ENCODE peak calls at places on chromosome 12, in six cellular contexts. T, Z, D, A, O and M are unnamed samples.

GRCh38 chr12:4821000-4821399 is 88.7 kb upstream of the KCNA1 start:
- DNase-seq in T (no peak), D (no peak), Z (no peak), A (no peak), O (no peak), M (no peak)

GRCh38 chr12:33529810-33530209 is 90.2 kb upstream of the SYT10 start:
- DNase-seq in D (no peak), T (no peak), Z (no peak), A (no peak), O (no peak), M (no peak)

GRCh38 chr12:104291867-104292524 is 11.5 kb upstream of the EID3 start:
- DNase-seq in O (no peak), Z (no peak), D (no peak), T (no peak), A (no peak), M (no peak)

GRCh38 chr12:14473707-14474287 is 93.9 kb downstream of the PLBD1 start:
- DNase-seq in T (no peak), D (no peak), O (peak), Z (peak), A (no peak), M (no peak)

GRCh38 chr12:49583361-49584094 is 15.6 kb upstream of the MCRS1 start:
- DNase-seq in A (no peak), Z (no peak), D (no peak), T (no peak), O (no peak), M (no peak)

GRCh38 chr12:45292486-45293195 is 76.7 kb downstream of the ANO6 start:
- DNase-seq in Z (no peak), O (no peak), A (no peak), D (peak), T (peak), M (no peak)

GRCh38 chr12:97960741-97961608 is 498.4 kb downstream of the RMST start:
- DNase-seq in T (no peak), Z (peak), A (peak), O (peak), D (no peak), M (no peak)

GRCh38 chr12:57138526-57139272 is 8.7 kb downstream of the LRP1-AS start:
- DNase-seq in O (peak), T (peak), Z (peak), D (peak), A (no peak), M (peak)

GRCh38 chr12:131438874-131439273 is 272.0 kb upstream of the SFSWAP start:
- DNase-seq in A (peak), T (no peak), O (peak), D (no peak), Z (peak), M (no peak)

GRCh38 chr12:96208346-96208745 is 14.2 kb downstream of the ELK3 start:
- DNase-seq in Z (no peak), T (no peak), O (no peak), D (no peak), A (no peak), M (no peak)

GRCh38 chr12:22856120-22856699 is 231.2 kb downstream of the ETNK1 start:
- DNase-seq in D (no peak), A (no peak), O (peak), T (no peak), Z (peak), M (no peak)

GRCh38 chr12:74945771-74946198 is 263.9 kb downstream of the KCNC2 start:
- DNase-seq in A (no peak), T (no peak), O (no peak), D (no peak), Z (no peak), M (no peak)

GRCh38 chr12:95836630-95837239 is 22.0 kb upstream of the SNRPF start:
- DNase-seq in A (no peak), T (no peak), Z (no peak), D (no peak), O (no peak), M (no peak)

GRCh38 chr12:6294533-6295186 is 15.8 kb upstream of the PLEKHG6 start:
- DNase-seq in T (peak), A (no peak), D (no peak), O (peak), Z (no peak), M (no peak)

GRCh38 chr12:88185988-88186387 is 43.9 kb downstream of the TMTC3 start:
- DNase-seq in A (no peak), Z (no peak), O (no peak), D (no peak), T (no peak), M (no peak)

GRCh38 chr12:6123258-6123657 is 1.2 kb downstream of the VWF start:
- DNase-seq in A (no peak), T (no peak), D (no peak), Z (no peak), O (no peak), M (no peak)

GRCh38 chr12:49673446-49674317 is 33.5 kb downstream of the FMNL3 start:
- DNase-seq in O (peak), T (peak), D (peak), A (peak), Z (peak), M (peak)

GRCh38 chr12:105409286-105409685 is 78.8 kb downstream of the C12orf75 start:
- DNase-seq in Z (no peak), A (no peak), T (no peak), D (no peak), O (no peak), M (no peak)

GRCh38 chr12:104164635-104165034 is 26.6 kb upstream of the NFYB start:
- DNase-seq in A (no peak), T (no peak), D (no peak), O (no peak), Z (no peak), M (no peak)

GRCh38 chr12:19440019-19440858 is 947 bp downstream of the AEBP2 start:
- DNase-seq in Z (peak), A (peak), O (peak), D (peak), T (peak), M (peak)

GRCh38 chr12:47097276-47097896 is 17.6 kb upstream of the AMIGO2 start:
- DNase-seq in T (no peak), D (no peak), A (no peak), O (no peak), Z (no peak), M (no peak)

GRCh38 chr12:8156845-8157244 is at the start of gene ZNF705A:
- DNase-seq in O (peak), D (no peak), T (no peak), A (no peak), Z (peak), M (no peak)

GRCh38 chr12:64461634-64462414 is 9.9 kb downstream of the TBK1 start:
- DNase-seq in T (no peak), D (no peak), Z (no peak), A (no peak), O (peak), M (no peak)

GRCh38 chr12:64088431-64089349 is 133.4 kb downstream of the KICS2 start:
- DNase-seq in A (peak), Z (peak), O (peak), D (peak), T (peak), M (no peak)

GRCh38 chr12:79618848-79619404 is 71.8 kb downstream of the PAWR start:
- DNase-seq in Z (no peak), T (no peak), D (no peak), A (no peak), O (no peak), M (no peak)

GRCh38 chr12:82325540-82326336 is 32.4 kb downstream of the CCDC59 start:
- DNase-seq in T (no peak), O (no peak), A (no peak), D (no peak), Z (no peak), M (no peak)

GRCh38 chr12:18971932-18972331 is 157.6 kb upstream of the PLEKHA5 start:
- DNase-seq in Z (no peak), D (no peak), O (no peak), A (no peak), T (no peak), M (no peak)

GRCh38 chr12:111488271-111488670 is 82.5 kb downstream of the SH2B3 start:
- DNase-seq in T (no peak), Z (no peak), O (no peak), D (no peak), A (no peak), M (no peak)

GRCh38 chr12:54197037-54197909 is 8.5 kb upstream of the SMUG1 start:
- DNase-seq in A (no peak), O (no peak), Z (peak), T (no peak), D (no peak), M (no peak)

GRCh38 chr12:77615331-77615730 is 215.4 kb upstream of the NAV3 start:
- DNase-seq in D (no peak), O (no peak), A (no peak), Z (peak), T (no peak), M (no peak)

GRCh38 chr12:68240079-68240478 is 13.3 kb downstream of the IL22 start:
- DNase-seq in T (no peak), A (no peak), D (no peak), O (no peak), Z (peak), M (no peak)

GRCh38 chr12:54489857-54490256 is 7.7 kb upstream of the NCKAP1L start:
- DNase-seq in A (no peak), D (no peak), Z (peak), O (no peak), T (no peak), M (no peak)

GRCh38 chr12:115451785-115452736 is 768.1 kb upstream of the TBX3 start:
- DNase-seq in D (no peak), T (no peak), A (peak), Z (peak), O (peak), M (no peak)

GRCh38 chr12:15423629-15424028 is 101.3 kb downstream of the PTPRO start:
- DNase-seq in T (no peak), O (no peak), A (no peak), D (no peak), Z (no peak), M (no peak)

GRCh38 chr12:6228535-6229223 is 28.5 kb downstream of the CD9 start:
- DNase-seq in Z (no peak), O (no peak), A (no peak), D (peak), T (peak), M (peak)

GRCh38 chr12:39230086-39230485 is 212.8 kb downstream of the KIF21A start:
- DNase-seq in D (no peak), T (no peak), O (no peak), A (no peak), Z (no peak), M (no peak)

GRCh38 chr12:98492580-98493140 is 22.7 kb upstream of the TMPO start:
- DNase-seq in Z (no peak), O (no peak), D (no peak), T (no peak), A (peak), M (no peak)

GRCh38 chr12:102959391-102959790 is 1.9 kb downstream of the ASCL1 start:
- DNase-seq in Z (no peak), D (no peak), T (no peak), O (no peak), A (no peak), M (no peak)

GRCh38 chr12:81340910-81341309 is 263.0 kb downstream of the ACSS3 start:
- DNase-seq in T (no peak), D (no peak), Z (no peak), O (no peak), A (no peak), M (no peak)

DNA sequence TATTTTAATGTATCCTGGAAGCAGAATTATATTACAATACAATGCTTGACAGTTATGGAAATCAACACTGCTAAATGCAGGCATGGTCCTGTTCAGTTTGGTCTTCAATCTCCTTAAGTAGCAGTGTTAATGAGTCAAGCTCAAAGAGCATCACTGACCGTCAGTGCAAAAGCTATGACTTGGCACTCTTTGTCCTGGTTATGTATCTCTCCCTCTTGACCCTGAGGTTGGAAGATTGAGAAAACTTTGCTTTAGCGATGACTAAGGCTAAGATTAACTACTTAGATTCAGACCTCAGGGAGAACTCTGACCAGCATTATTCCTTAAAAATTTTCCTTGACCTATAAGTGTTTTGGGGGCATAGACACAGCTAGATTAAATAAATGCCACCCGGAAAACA is 10.9 kb downstream of the CLEC7A start:
- DNase-seq in A (no peak), O (no peak), Z (no peak), T (no peak), D (no peak), M (no peak)
- TF ChIP-seq POLR2AphosphoS5 in A (no peak), O (no peak), Z (no peak), T (no peak), D (no peak), M (no peak)

GRCh38 chr12:94353130-94353529 is 106.5 kb downstream of the CEP83 start:
- DNase-seq in Z (no peak), T (no peak), O (no peak), D (no peak), A (no peak), M (no peak)
- TF ChIP-seq EP300 in Z (no peak), T (no peak), O (no peak), D (no peak), A (no peak), M (no peak)

GRCh38 chr12:120658286-120659150 is 18.1 kb downstream of the CABP1 start:
- DNase-seq in Z (no peak), D (no peak), A (no peak), O (no peak), T (no peak), M (no peak)
- TF ChIP-seq POLR2A in Z (no peak), D (no peak), A (no peak), O (no peak), T (no peak), M (no peak)

DNA sequence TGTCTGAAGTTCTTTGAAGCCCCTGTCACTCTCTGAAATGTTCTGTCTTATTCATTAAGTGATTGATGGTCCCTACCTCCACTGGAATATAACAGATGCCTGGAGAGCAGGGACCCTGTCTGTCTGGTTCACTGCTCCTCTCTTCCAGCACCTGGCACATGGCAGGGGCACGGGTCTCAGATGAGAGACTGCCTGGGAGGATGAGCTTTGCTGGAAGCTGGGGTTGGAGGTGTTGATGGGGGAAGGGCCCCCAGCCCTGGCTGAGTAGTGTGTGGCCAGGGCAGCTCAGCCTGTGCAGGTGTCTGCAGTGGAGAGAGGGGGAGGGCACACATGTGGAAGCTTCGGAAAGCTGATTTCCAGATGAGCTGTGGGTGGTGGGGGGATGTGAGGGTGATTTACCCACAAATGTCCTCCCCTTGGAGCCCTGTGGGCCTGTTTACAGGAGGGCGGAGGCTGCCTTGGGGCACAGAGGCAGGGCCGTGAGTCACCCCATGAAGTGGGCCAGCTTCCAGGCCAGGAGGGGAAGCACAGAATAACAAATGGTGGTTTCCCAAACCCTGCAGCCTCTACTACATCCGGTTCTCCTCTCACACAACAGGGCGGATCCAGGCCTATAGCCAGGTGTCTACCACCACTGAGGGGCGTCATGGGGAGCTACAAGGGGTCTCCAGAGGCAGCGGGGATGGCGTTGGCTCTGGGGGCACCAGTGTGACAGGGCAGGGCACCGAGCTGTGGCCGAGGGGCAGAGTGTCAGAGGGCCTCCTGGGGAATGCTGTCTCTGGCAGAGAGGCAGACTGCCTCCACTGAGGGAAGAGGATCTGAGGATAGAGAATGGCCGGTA is 11.0 kb downstream of the KRT7 start:
- DNase-seq in A (peak), D (peak), T (peak), Z (no peak), O (peak), M (peak)
- TF ChIP-seq POLR2AphosphoS5 in A (peak), D (no peak), T (no peak), Z (no peak), O (no peak), M (no peak)

GRCh38 chr12:51172515-51173431 is at the start of gene TFCP2:
- DNase-seq in Z (peak), T (peak), A (peak), O (peak), D (peak), M (peak)
- TF ChIP-seq EP300 in Z (peak), T (no peak), A (no peak), O (no peak), D (no peak), M (no peak)

GRCh38 chr12:752673-753400 is 458 bp downstream of the WNK1 start:
- DNase-seq in A (peak), D (no peak), Z (peak), T (peak), O (no peak), M (peak)
- TF ChIP-seq POLR2A in A (no peak), D (no peak), Z (no peak), T (peak), O (no peak), M (peak)